ENCODE peak calls at places on chromosomes 12 and 14, in five cellular contexts. One of them, this sample, is unnamed.

GRCh38 chr12:97716356-97716755 is 253.8 kb downstream of the RMST start:
- DNase-seq in upper lobe of left lung: no peak
- DNase-seq in PC-3: peak; percentile 41
- DNase-seq in choroid plexus epithelial cell: peak; percentile 0
- DNase-seq in adrenal gland: no peak
- DNase-seq in this sample: no peak

GRCh38 chr12:32309811-32310755 is 89.3 kb upstream of the FGD4 start:
- DNase-seq in upper lobe of left lung: no peak
- DNase-seq in PC-3: no peak
- DNase-seq in choroid plexus epithelial cell: peak; percentile 72
- DNase-seq in adrenal gland: no peak
- DNase-seq in this sample: no peak

GRCh38 chr12:3133410-3133793 is 56.2 kb downstream of the TSPAN9 start:
- DNase-seq in upper lobe of left lung: no peak
- DNase-seq in PC-3: no peak
- DNase-seq in choroid plexus epithelial cell: no peak
- DNase-seq in adrenal gland: no peak
- DNase-seq in this sample: no peak

GRCh38 chr14:85599939-85600338 is 70.0 kb downstream of the FLRT2 start:
- DNase-seq in upper lobe of left lung: no peak
- DNase-seq in PC-3: no peak
- DNase-seq in choroid plexus epithelial cell: peak; percentile 65
- DNase-seq in adrenal gland: no peak
- DNase-seq in this sample: no peak

GRCh38 chr12:95511962-95512361 is 38.0 kb downstream of the METAP2 start:
- DNase-seq in upper lobe of left lung: no peak
- DNase-seq in PC-3: no peak
- DNase-seq in choroid plexus epithelial cell: no peak
- DNase-seq in adrenal gland: no peak
- DNase-seq in this sample: no peak

GRCh38 chr12:81403348-81403747 is 325.5 kb downstream of the ACSS3 start:
- DNase-seq in upper lobe of left lung: no peak
- DNase-seq in PC-3: no peak
- DNase-seq in choroid plexus epithelial cell: no peak
- DNase-seq in adrenal gland: no peak
- DNase-seq in this sample: no peak

GRCh38 chr14:51957950-51958349 is 31.4 kb upstream of the RTRAF start:
- DNase-seq in upper lobe of left lung: no peak
- DNase-seq in PC-3: no peak
- DNase-seq in choroid plexus epithelial cell: peak; percentile 63
- DNase-seq in adrenal gland: no peak
- DNase-seq in this sample: no peak

GRCh38 chr12:67269632-67270578 is 747 bp downstream of the CAND1 start:
- DNase-seq in upper lobe of left lung: peak; percentile 44
- DNase-seq in PC-3: peak; percentile 33
- DNase-seq in choroid plexus epithelial cell: peak; percentile 35
- DNase-seq in adrenal gland: peak; percentile 58
- DNase-seq in this sample: peak; percentile 52

GRCh38 chr14:92942136-92942535 is 19.2 kb downstream of the CHGA start:
- DNase-seq in upper lobe of left lung: no peak
- DNase-seq in PC-3: no peak
- DNase-seq in choroid plexus epithelial cell: no peak
- DNase-seq in adrenal gland: no peak
- DNase-seq in this sample: no peak

GRCh38 chr14:59688224-59689170 is 111.9 kb upstream of the CCDC175 start:
- DNase-seq in upper lobe of left lung: no peak
- DNase-seq in PC-3: peak; percentile 94
- DNase-seq in choroid plexus epithelial cell: peak; percentile 89
- DNase-seq in adrenal gland: peak; percentile 55
- DNase-seq in this sample: peak; percentile 59

GRCh38 chr12:124359671-124360581 is 65.0 kb downstream of the RFLNA start:
- DNase-seq in upper lobe of left lung: peak; percentile 74
- DNase-seq in PC-3: peak; percentile 49
- DNase-seq in choroid plexus epithelial cell: peak; percentile 59
- DNase-seq in adrenal gland: peak; percentile 80
- DNase-seq in this sample: no peak

GRCh38 chr12:19915392-19916192 is 452.7 kb upstream of the PDE3A start:
- DNase-seq in upper lobe of left lung: no peak
- DNase-seq in PC-3: peak; percentile 36
- DNase-seq in choroid plexus epithelial cell: peak; percentile 75
- DNase-seq in adrenal gland: no peak
- DNase-seq in this sample: peak; percentile 15

GRCh38 chr14:22391908-22392307 is 197.1 kb downstream of the DAD1 start:
- DNase-seq in upper lobe of left lung: peak; percentile 67
- DNase-seq in PC-3: peak; percentile 85
- DNase-seq in choroid plexus epithelial cell: peak; percentile 90
- DNase-seq in adrenal gland: peak; percentile 66
- DNase-seq in this sample: peak; percentile 59

GRCh38 chr12:57454566-57455373 is at the start of gene INHBE:
- DNase-seq in upper lobe of left lung: no peak
- DNase-seq in PC-3: no peak
- DNase-seq in choroid plexus epithelial cell: peak; percentile 97
- DNase-seq in adrenal gland: no peak
- DNase-seq in this sample: no peak
- TF ChIP-seq CTCF in upper lobe of left lung: no peak
- TF ChIP-seq CTCF in PC-3: no peak
- TF ChIP-seq CTCF in choroid plexus epithelial cell: no peak
- TF ChIP-seq CTCF in adrenal gland: no peak
- TF ChIP-seq CTCF in this sample: no peak

GRCh38 chr12:9319842-9320173 is 111.6 kb upstream of the PZP start:
- DNase-seq in upper lobe of left lung: no peak
- DNase-seq in PC-3: no peak
- DNase-seq in choroid plexus epithelial cell: no peak
- DNase-seq in adrenal gland: no peak
- DNase-seq in this sample: no peak

GRCh38 chr12:9323144-9323681 is 115.0 kb upstream of the PZP start:
- DNase-seq in upper lobe of left lung: no peak
- DNase-seq in PC-3: no peak
- DNase-seq in choroid plexus epithelial cell: no peak
- DNase-seq in adrenal gland: no peak
- DNase-seq in this sample: no peak

DNA sequence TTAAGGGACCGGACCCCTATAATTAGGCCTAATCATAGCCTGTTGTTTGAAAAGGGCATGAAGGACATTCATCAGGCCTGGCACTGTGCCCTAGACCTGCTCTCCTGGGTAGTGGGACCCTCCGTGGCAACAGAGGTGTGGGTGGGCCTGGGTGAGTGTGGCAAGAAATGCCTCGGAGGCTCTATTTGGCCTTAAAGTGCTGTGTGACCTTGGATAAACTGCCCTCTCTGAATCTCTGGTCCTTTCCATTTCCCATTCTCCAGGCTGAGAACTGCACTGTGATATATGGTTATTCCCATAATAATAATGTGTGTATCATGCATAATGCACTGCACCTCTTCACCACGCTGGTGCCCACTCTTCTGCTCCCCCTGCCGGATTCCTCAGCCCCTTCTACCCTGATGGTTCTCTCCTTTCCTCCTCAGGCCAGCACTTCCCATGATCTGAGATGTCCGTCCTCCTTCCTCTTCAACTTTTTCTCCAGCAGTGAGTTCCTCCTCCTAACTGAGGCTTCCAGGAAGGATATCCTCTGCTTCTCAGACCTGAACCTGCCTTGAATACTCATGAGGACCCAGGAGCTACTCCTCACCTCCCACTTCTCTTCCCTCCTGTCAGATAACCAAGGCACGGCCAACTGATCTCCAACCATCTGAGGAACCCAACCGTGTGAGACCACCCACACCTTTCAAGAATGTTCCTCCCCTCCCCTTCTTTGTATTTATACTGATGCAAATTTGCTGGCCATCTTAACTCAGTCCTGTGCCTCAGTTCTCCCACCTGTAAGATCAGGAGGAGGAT is 111.0 kb upstream of the PZP start:
- DNase-seq in upper lobe of left lung: no peak
- DNase-seq in PC-3: no peak
- DNase-seq in choroid plexus epithelial cell: no peak
- DNase-seq in adrenal gland: no peak
- DNase-seq in this sample: no peak
- TF ChIP-seq CTCF in upper lobe of left lung: no peak
- TF ChIP-seq CTCF in PC-3: no peak
- TF ChIP-seq CTCF in choroid plexus epithelial cell: no peak
- TF ChIP-seq CTCF in adrenal gland: no peak
- TF ChIP-seq CTCF in this sample: no peak

DNA sequence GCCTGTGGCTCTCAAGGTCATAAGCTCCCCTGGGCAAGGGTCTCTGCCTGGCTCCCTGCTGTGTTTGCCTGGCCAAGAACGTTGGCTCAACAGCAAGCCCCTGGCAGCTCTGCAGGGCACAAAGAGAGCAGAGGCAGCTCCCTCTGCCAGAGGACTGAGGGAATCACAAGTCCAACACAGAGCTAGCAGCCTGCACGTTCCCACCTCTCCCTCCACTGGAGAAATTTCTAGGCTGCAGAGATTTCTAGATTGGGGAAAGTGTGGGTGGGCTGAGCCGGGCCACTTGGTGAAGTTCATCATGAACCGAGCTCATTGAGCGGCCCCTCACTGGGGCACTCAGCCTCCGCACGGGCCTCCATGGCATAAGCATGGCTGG is 19.8 kb downstream of the ZFYVE21 start:
- DNase-seq in upper lobe of left lung: no peak
- DNase-seq in PC-3: no peak
- DNase-seq in choroid plexus epithelial cell: no peak
- DNase-seq in adrenal gland: no peak
- DNase-seq in this sample: no peak
- TF ChIP-seq CTCF in upper lobe of left lung: no peak
- TF ChIP-seq CTCF in PC-3: no peak
- TF ChIP-seq CTCF in choroid plexus epithelial cell: peak; percentile 35
- TF ChIP-seq CTCF in adrenal gland: no peak
- TF ChIP-seq CTCF in this sample: no peak

DNA sequence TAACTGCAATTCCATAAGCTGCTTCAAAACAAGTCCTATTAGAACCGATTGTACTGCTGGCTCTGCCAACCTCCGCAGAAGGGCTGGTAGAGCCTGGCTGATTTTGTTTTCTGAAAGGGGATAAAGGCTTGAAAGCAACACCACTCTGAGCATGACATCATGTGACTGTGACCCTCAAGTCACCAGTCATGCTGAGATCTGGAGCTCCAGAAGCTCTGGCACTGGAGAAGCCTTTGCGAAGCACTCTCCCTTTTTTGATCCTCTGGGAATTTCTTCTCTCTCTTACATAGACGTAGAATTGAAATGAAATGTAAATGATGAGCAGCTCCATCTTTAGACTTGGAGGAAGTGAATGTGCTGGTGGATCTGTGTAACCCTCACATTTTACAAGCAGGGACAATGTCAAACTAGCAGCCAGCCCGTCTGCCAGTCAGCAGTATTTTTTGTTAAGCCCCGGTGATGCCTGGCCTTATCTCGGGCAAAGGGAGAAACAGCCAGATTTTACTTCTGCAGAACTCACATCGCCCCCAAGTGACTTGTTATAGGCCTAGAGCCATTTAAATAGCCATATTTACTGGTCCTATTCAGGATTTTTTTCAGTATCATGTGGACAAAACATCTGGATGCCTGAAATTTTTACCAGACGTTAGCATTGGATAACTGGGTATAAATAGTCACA is 112.1 kb upstream of the NPAS3 start:
- DNase-seq in upper lobe of left lung: no peak
- DNase-seq in PC-3: peak; percentile 30
- DNase-seq in choroid plexus epithelial cell: peak; percentile 65
- DNase-seq in adrenal gland: no peak
- DNase-seq in this sample: no peak
- TF ChIP-seq CTCF in upper lobe of left lung: no peak
- TF ChIP-seq CTCF in PC-3: peak; percentile 28
- TF ChIP-seq CTCF in choroid plexus epithelial cell: peak; percentile 50
- TF ChIP-seq CTCF in adrenal gland: no peak
- TF ChIP-seq CTCF in this sample: no peak

DNA sequence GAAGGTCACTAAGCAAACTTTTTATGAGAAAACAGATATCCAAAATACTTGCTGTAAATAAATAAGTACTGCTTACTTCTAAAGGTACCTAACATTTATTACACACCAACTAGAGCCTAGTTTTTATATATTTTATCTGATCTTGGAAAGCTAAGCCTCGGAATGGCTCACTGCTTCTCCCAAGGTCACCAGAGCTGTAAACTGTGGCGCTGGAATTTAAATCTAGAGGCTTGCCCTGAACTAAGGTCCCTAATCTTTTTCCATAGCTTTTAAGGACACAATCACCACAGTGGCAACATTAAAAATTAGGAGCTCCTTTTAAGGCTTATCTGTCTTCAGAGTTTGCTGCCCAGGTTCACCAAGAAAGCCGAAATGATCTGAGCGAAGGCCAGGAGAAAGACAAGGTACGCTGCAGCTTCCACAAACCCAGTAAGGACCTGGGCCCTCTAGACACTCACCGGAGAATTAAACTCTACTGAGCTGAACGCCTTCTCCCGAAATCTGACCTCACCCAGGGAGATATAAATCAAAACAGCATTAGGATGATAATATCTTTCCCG is 613 bp downstream of the CCNB1IP1 start:
- DNase-seq in upper lobe of left lung: no peak
- DNase-seq in PC-3: no peak
- DNase-seq in choroid plexus epithelial cell: peak; percentile 19
- DNase-seq in adrenal gland: no peak
- DNase-seq in this sample: no peak
- TF ChIP-seq CTCF in upper lobe of left lung: no peak
- TF ChIP-seq CTCF in PC-3: no peak
- TF ChIP-seq CTCF in choroid plexus epithelial cell: no peak
- TF ChIP-seq CTCF in adrenal gland: no peak
- TF ChIP-seq CTCF in this sample: no peak

GRCh38 chr12:53145383-53145782 is 35.1 kb upstream of the ZNF740 start:
- DNase-seq in upper lobe of left lung: no peak
- DNase-seq in PC-3: no peak
- DNase-seq in choroid plexus epithelial cell: no peak
- DNase-seq in adrenal gland: peak; percentile 52
- DNase-seq in this sample: no peak

GRCh38 chr12:53147181-53147580 is 33.3 kb upstream of the ZNF740 start:
- DNase-seq in upper lobe of left lung: no peak
- DNase-seq in PC-3: no peak
- DNase-seq in choroid plexus epithelial cell: no peak
- DNase-seq in adrenal gland: no peak
- DNase-seq in this sample: no peak

GRCh38 chr12:53145861-53146260 is 34.7 kb upstream of the ZNF740 start:
- DNase-seq in upper lobe of left lung: no peak
- DNase-seq in PC-3: no peak
- DNase-seq in choroid plexus epithelial cell: no peak
- DNase-seq in adrenal gland: no peak
- DNase-seq in this sample: no peak

GRCh38 chr12:53143355-53143754 is 37.2 kb upstream of the ZNF740 start:
- DNase-seq in upper lobe of left lung: no peak
- DNase-seq in PC-3: no peak
- DNase-seq in choroid plexus epithelial cell: no peak
- DNase-seq in adrenal gland: no peak
- DNase-seq in this sample: no peak

GRCh38 chr12:53147653-53148052 is 32.9 kb upstream of the ZNF740 start:
- DNase-seq in upper lobe of left lung: no peak
- DNase-seq in PC-3: no peak
- DNase-seq in choroid plexus epithelial cell: no peak
- DNase-seq in adrenal gland: no peak
- DNase-seq in this sample: no peak
- TF ChIP-seq CTCF in upper lobe of left lung: no peak
- TF ChIP-seq CTCF in PC-3: no peak
- TF ChIP-seq CTCF in choroid plexus epithelial cell: no peak
- TF ChIP-seq CTCF in adrenal gland: no peak
- TF ChIP-seq CTCF in this sample: no peak

GRCh38 chr12:58441483-58441882 is 478.8 kb downstream of the LRIG3 start:
- DNase-seq in upper lobe of left lung: no peak
- DNase-seq in PC-3: no peak
- DNase-seq in choroid plexus epithelial cell: no peak
- DNase-seq in adrenal gland: no peak
- DNase-seq in this sample: no peak
- TF ChIP-seq CTCF in upper lobe of left lung: no peak
- TF ChIP-seq CTCF in PC-3: no peak
- TF ChIP-seq CTCF in choroid plexus epithelial cell: no peak
- TF ChIP-seq CTCF in adrenal gland: no peak
- TF ChIP-seq CTCF in this sample: no peak

GRCh38 chr12:109842021-109842420 is 8.8 kb upstream of the TRPV4 start:
- DNase-seq in upper lobe of left lung: no peak
- DNase-seq in PC-3: no peak
- DNase-seq in choroid plexus epithelial cell: no peak
- DNase-seq in adrenal gland: no peak
- DNase-seq in this sample: no peak
- TF ChIP-seq CTCF in upper lobe of left lung: no peak
- TF ChIP-seq CTCF in PC-3: no peak
- TF ChIP-seq CTCF in choroid plexus epithelial cell: no peak
- TF ChIP-seq CTCF in adrenal gland: no peak
- TF ChIP-seq CTCF in this sample: peak; percentile 7